ENCODE peak calls at places on chromosomes 7 and 10, in nine cellular contexts. P is stomach, L is lower leg skin, C is astrocyte of the cerebellum, R is fibroblast of mammary gland, Q is coronary artery, W is dorsolateral prefrontal cortex, S is tibial artery, G is bronchial epithelial cell. J is an unnamed sample.

GRCh38 chr10:51768886-51769285 is 69.5 kb upstream of the CSTF2T start:
- DNase-seq in P (no peak), G (no peak), R (no peak), L (no peak), S (no peak), Q (no peak), C (no peak), W (no peak), J (no peak)

GRCh38 chr7:57215423-57215822 is 83.2 kb upstream of the ZNF479 start:
- DNase-seq in L (no peak), R (no peak), G (no peak), P (no peak), Q (no peak), S (peak; percentile 32), C (no peak), W (no peak), J (no peak)

GRCh38 chr7:6403907-6404306 is 43.8 kb downstream of the DAGLB start:
- DNase-seq in S (no peak), C (no peak), Q (no peak), W (no peak), G (peak; percentile 96), L (peak; percentile 71), R (no peak), P (no peak), J (no peak)

GRCh38 chr10:61973169-61973568 is 71.7 kb downstream of the ARID5B start:
- DNase-seq in S (no peak), G (no peak), R (peak; percentile 46), Q (no peak), W (no peak), C (no peak), L (no peak), P (no peak), J (no peak)

GRCh38 chr7:47852330-47853245 is 95.7 kb downstream of the PKD1L1 start:
- DNase-seq in R (peak; percentile 16), Q (no peak), P (no peak), C (no peak), L (no peak), G (peak; percentile 4), W (no peak), S (no peak), J (peak; percentile 13)

GRCh38 chr7:45983720-45984032 is 62.6 kb upstream of the IGFBP3 start:
- DNase-seq in P (no peak), S (peak; percentile 84), R (no peak), G (no peak), C (no peak), L (no peak), W (no peak), Q (peak; percentile 66), J (no peak)

GRCh38 chr10:1398626-1399410 is 338.5 kb downstream of the ADARB2 start:
- DNase-seq in C (no peak), P (peak; percentile 18), Q (peak; percentile 36), R (no peak), W (no peak), L (no peak), G (no peak), S (no peak), J (no peak)

GRCh38 chr10:114584419-114584818 is 73.7 kb downstream of the ABLIM1 start:
- DNase-seq in P (no peak), S (no peak), Q (no peak), W (no peak), L (no peak), C (no peak), R (no peak), G (no peak), J (no peak)

GRCh38 chr7:142313528-142313927 is 55.7 kb upstream of the PRSS58 start:
- DNase-seq in G (no peak), P (no peak), S (no peak), Q (no peak), C (no peak), R (no peak), W (no peak), L (no peak), J (no peak)

GRCh38 chr7:1028044-1028770 is 16.1 kb upstream of the GPR146 start:
- DNase-seq in P (peak; percentile 93), G (peak; percentile 62), Q (peak; percentile 89), S (peak; percentile 95), L (peak; percentile 76), W (peak; percentile 79), R (peak; percentile 84), C (peak; percentile 49), J (peak; percentile 95)

GRCh38 chr10:46992794-46993552 is 81.7 kb downstream of the PTPN20 start:
- DNase-seq in P (no peak), Q (no peak), L (peak; percentile 37), C (peak; percentile 45), S (no peak), R (peak; percentile 69), W (peak; percentile 26), G (peak; percentile 46), J (no peak)

GRCh38 chr7:107506683-107507339 is 37.0 kb downstream of the GPR22 start:
- DNase-seq in S (no peak), L (peak; percentile 51), G (peak; percentile 90), P (peak; percentile 91), Q (no peak), R (peak; percentile 21), W (no peak), C (no peak), J (no peak)

GRCh38 chr7:98165827-98166667 is 45.2 kb upstream of the BHLHA15 start:
- DNase-seq in G (peak; percentile 22), R (peak; percentile 22), S (no peak), P (peak; percentile 79), C (no peak), W (no peak), Q (no peak), L (no peak), J (peak; percentile 53)

GRCh38 chr10:43698156-43698555 is 49.5 kb upstream of the ZNF32 start:
- DNase-seq in P (no peak), C (no peak), R (no peak), L (peak; percentile 12), S (no peak), G (no peak), Q (no peak), W (no peak), J (no peak)

GRCh38 chr7:73454424-73454823 is 20.8 kb downstream of the FZD9 start:
- DNase-seq in G (no peak), Q (no peak), C (no peak), S (no peak), P (no peak), W (no peak), R (no peak), L (no peak), J (no peak)

GRCh38 chr10:13859979-13860619 is 273.3 kb downstream of the PRPF18 start:
- DNase-seq in S (no peak), P (no peak), G (peak; percentile 27), Q (no peak), W (no peak), C (no peak), R (no peak), L (no peak), J (no peak)

GRCh38 chr7:159027091-159027802 is 117.4 kb downstream of the VIPR2 start:
- DNase-seq in G (no peak), C (no peak), P (no peak), R (peak; percentile 1), W (no peak), Q (peak; percentile 54), L (no peak), S (peak; percentile 54), J (no peak)

GRCh38 chr10:113171662-113172061 is 221.6 kb downstream of the TCF7L2 start:
- DNase-seq in S (no peak), P (no peak), L (no peak), R (no peak), G (no peak), Q (no peak), C (no peak), W (no peak), J (no peak)

GRCh38 chr10:78684954-78685353 is 383.8 kb upstream of the ZMIZ1 start:
- DNase-seq in L (no peak), C (no peak), R (no peak), Q (no peak), W (no peak), S (no peak), P (no peak), G (no peak), J (no peak)

GRCh38 chr10:78491812-78492211 is 458.1 kb downstream of the RPS24 start:
- DNase-seq in L (no peak), C (no peak), Q (no peak), S (no peak), W (no peak), P (no peak), G (no peak), R (peak; percentile 29), J (no peak)

GRCh38 chr7:35619863-35620262 is 75.1 kb downstream of the HERPUD2 start:
- DNase-seq in P (no peak), S (no peak), L (no peak), C (no peak), R (no peak), Q (no peak), W (no peak), G (no peak), J (no peak)

GRCh38 chr10:6171891-6172354 is 30.8 kb upstream of the PFKFB3 start:
- DNase-seq in W (peak; percentile 47), L (peak; percentile 68), R (peak; percentile 98), C (peak; percentile 89), S (peak; percentile 85), Q (peak; percentile 85), P (peak; percentile 38), G (no peak), J (no peak)

GRCh38 chr10:28410420-28411135 is 107.7 kb upstream of the MPP7 start:
- DNase-seq in W (no peak), Q (no peak), P (no peak), S (no peak), G (peak; percentile 22), R (no peak), L (no peak), C (no peak), J (no peak)
- TF ChIP-seq CTCF in W (no peak), Q (no peak), P (no peak), S (no peak), G (no peak), R (peak; percentile 10), L (no peak), C (peak; percentile 31), J (no peak)

DNA sequence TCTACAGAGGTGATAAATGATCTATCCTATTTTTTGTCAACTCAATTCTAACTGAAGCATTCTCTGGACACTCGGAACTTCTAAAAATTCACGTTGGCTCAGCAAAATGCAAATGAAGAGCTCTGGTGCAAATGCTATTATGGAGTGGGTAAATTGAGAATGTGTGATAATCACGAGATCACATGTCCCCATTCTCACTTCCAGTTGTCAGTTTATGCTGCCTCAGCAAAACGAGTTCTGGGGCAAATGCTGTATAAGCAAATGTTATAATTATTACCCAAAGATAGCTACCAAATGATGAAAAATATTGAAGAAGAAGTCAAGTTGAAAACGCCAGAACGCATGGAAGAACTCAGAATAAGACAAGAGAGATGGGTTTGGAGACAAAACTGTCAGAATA is 29.4 kb downstream of the AKR1B1 start:
- DNase-seq in C (no peak), P (no peak), R (no peak), S (no peak), L (no peak), W (no peak), Q (no peak), G (no peak), J (no peak)
- TF ChIP-seq CTCF in C (no peak), P (no peak), R (no peak), S (no peak), L (no peak), W (no peak), Q (no peak), G (no peak), J (no peak)

GRCh38 chr10:84943541-84943940 is 615.2 kb downstream of the CCSER2 start:
- DNase-seq in G (no peak), Q (no peak), L (no peak), S (no peak), W (no peak), C (no peak), P (no peak), R (no peak), J (no peak)
- TF ChIP-seq CTCF in G (no peak), Q (no peak), L (no peak), S (no peak), W (no peak), C (no peak), P (no peak), R (no peak), J (no peak)

GRCh38 chr10:92590623-92591549 is 2.0 kb upstream of the KIF11 start:
- DNase-seq in P (no peak), L (peak; percentile 41), Q (no peak), G (no peak), C (no peak), S (peak; percentile 76), R (peak; percentile 67), W (peak; percentile 24), J (peak; percentile 35)
- TF ChIP-seq CTCF in P (no peak), L (no peak), Q (no peak), G (peak; percentile 4), C (no peak), S (no peak), R (peak; percentile 58), W (no peak), J (no peak)

J was measured in nephron progenitor cell.